ENCODE peak calls at places on chromosomes 1 and 21, in eight cellular contexts. O, U, W, A, V, K, Z and F are unnamed samples.

GRCh38 chr21:29164330-29164942 is 34.0 kb downstream of the MAP3K7CL start:
- DNase-seq in A (no peak), Z (peak), K (no peak), V (no peak), O (peak), W (peak), U (no peak), F (peak)

GRCh38 chr1:37478890-37479254 is 4.5 kb downstream of the ZC3H12A start:
- DNase-seq in V (peak), A (no peak), K (peak), Z (peak), O (no peak), U (no peak), W (peak), F (no peak)

GRCh38 chr1:228454238-228454637 is 32.9 kb upstream of the RNF187 start:
- DNase-seq in W (no peak), K (no peak), V (no peak), U (no peak), O (no peak), Z (no peak), A (no peak), F (no peak)

GRCh38 chr1:88058205-88058604 is 625.9 kb upstream of the PKN2 start:
- DNase-seq in W (no peak), K (no peak), A (no peak), O (no peak), V (no peak), Z (no peak), U (no peak), F (no peak)

GRCh38 chr1:111754964-111755320 is 759 bp upstream of the DDX20 start:
- DNase-seq in V (no peak), Z (peak), A (no peak), W (no peak), U (no peak), O (peak), K (peak), F (no peak)

GRCh38 chr1:37477198-37477931 is 3.0 kb downstream of the ZC3H12A start:
- DNase-seq in Z (peak), O (no peak), K (peak), A (peak), V (peak), W (peak), U (no peak), F (no peak)

GRCh38 chr1:169588785-169589485 is 2.7 kb upstream of the F5 start:
- DNase-seq in K (peak), O (no peak), W (peak), U (no peak), V (no peak), A (no peak), Z (no peak), F (no peak)

GRCh38 chr21:38476385-38476784 is 21.9 kb downstream of the ERG start:
- DNase-seq in V (no peak), K (no peak), O (no peak), Z (no peak), U (no peak), W (no peak), A (no peak), F (no peak)

GRCh38 chr1:184802739-184803492 is 48.3 kb upstream of the EDEM3 start:
- DNase-seq in W (no peak), O (no peak), A (no peak), K (no peak), V (no peak), Z (peak), U (no peak), F (no peak)

GRCh38 chr1:238892612-238893011 is 493.8 kb upstream of the CHRM3 start:
- DNase-seq in Z (no peak), A (no peak), W (no peak), K (no peak), U (no peak), O (no peak), V (peak), F (peak)

GRCh38 chr1:32676945-32677344 is 25.6 kb downstream of the SYNC start:
- DNase-seq in A (no peak), U (no peak), Z (no peak), W (no peak), K (no peak), V (no peak), O (no peak), F (no peak)

GRCh38 chr1:223201967-223202366 is 58.9 kb upstream of the TLR5 start:
- DNase-seq in O (no peak), Z (no peak), U (no peak), V (no peak), A (no peak), K (no peak), W (no peak), F (no peak)

GRCh38 chr21:45384656-45385548 is 20.1 kb upstream of the COL18A1 start:
- DNase-seq in U (no peak), V (no peak), A (no peak), O (no peak), W (no peak), K (no peak), Z (no peak), F (no peak)

GRCh38 chr1:234538930-234539649 is 60.1 kb upstream of the TARBP1 start:
- DNase-seq in K (no peak), A (no peak), Z (peak), U (no peak), W (no peak), O (no peak), V (no peak), F (no peak)

GRCh38 chr1:6703016-6703415 is 1.4 kb upstream of the DNAJC11 start:
- DNase-seq in V (no peak), W (no peak), K (no peak), A (no peak), O (no peak), Z (no peak), U (no peak), F (no peak)

GRCh38 chr1:117607471-117607870 is 1.6 kb downstream of the TENT5C start:
- DNase-seq in A (peak), K (peak), U (no peak), O (no peak), W (no peak), Z (peak), V (no peak), F (no peak)

GRCh38 chr21:31530918-31531705 is 128.4 kb upstream of the SOD1 start:
- DNase-seq in O (no peak), Z (no peak), V (no peak), W (no peak), A (no peak), K (no peak), U (no peak), F (no peak)

GRCh38 chr1:98677288-98677687 is 15.8 kb downstream of the SNX7 start:
- DNase-seq in V (peak), O (peak), U (no peak), W (no peak), K (no peak), Z (no peak), A (no peak), F (peak)

GRCh38 chr1:109635862-109636200 is 16.2 kb downstream of the AMPD2 start:
- DNase-seq in K (no peak), V (no peak), A (no peak), O (no peak), U (no peak), W (no peak), Z (no peak), F (no peak)

GRCh38 chr1:99005537-99005942 is 879 bp upstream of the PLPPR5 start:
- DNase-seq in V (no peak), A (no peak), O (no peak), W (no peak), K (no peak), Z (no peak), U (no peak), F (no peak)

GRCh38 chr1:86714159-86714558 is 9.8 kb downstream of the SH3GLB1 start:
- DNase-seq in O (peak), Z (no peak), A (no peak), K (no peak), W (peak), U (no peak), V (no peak), F (no peak)

GRCh38 chr1:228226956-228227791 is 19.3 kb downstream of the OBSCN start:
- DNase-seq in V (no peak), K (no peak), W (peak), O (no peak), U (no peak), A (no peak), Z (no peak), F (no peak)

GRCh38 chr1:8538502-8538901 is 220.6 kb downstream of the SLC45A1 start:
- DNase-seq in A (no peak), Z (no peak), O (no peak), W (no peak), U (no peak), K (no peak), V (no peak), F (no peak)

GRCh38 chr1:110916669-110917306 is 43.8 kb downstream of the CD53 start:
- DNase-seq in Z (peak), A (no peak), O (peak), U (no peak), V (peak), K (peak), W (peak), F (no peak)

GRCh38 chr1:40701684-40702083 is 10.2 kb downstream of the NFYC start:
- DNase-seq in W (no peak), U (no peak), K (no peak), V (no peak), A (no peak), O (no peak), Z (no peak), F (no peak)

GRCh38 chr1:63929106-63929478 is 155.3 kb downstream of the ROR1 start:
- DNase-seq in V (no peak), O (no peak), W (no peak), K (no peak), U (no peak), A (no peak), Z (no peak), F (peak)

GRCh38 chr1:172135076-172135672 is 285.3 kb upstream of the C1orf105 start:
- DNase-seq in V (no peak), W (peak), K (peak), U (no peak), A (no peak), Z (peak), O (no peak), F (no peak)

GRCh38 chr1:106768077-106768476 is 288.4 kb upstream of the PRMT6 start:
- DNase-seq in V (no peak), U (no peak), Z (no peak), A (no peak), O (no peak), K (no peak), W (no peak), F (peak)

GRCh38 chr21:42448683-42449082 is 45.0 kb downstream of the UBASH3A start:
- DNase-seq in Z (no peak), A (no peak), K (no peak), W (no peak), O (no peak), U (no peak), V (no peak), F (no peak)

GRCh38 chr1:212975607-212975918 is 25.2 kb downstream of the VASH2 start:
- DNase-seq in A (no peak), K (no peak), U (peak), W (no peak), V (no peak), Z (no peak), O (no peak), F (peak)

GRCh38 chr21:31526040-31526439 is 133.5 kb upstream of the SOD1 start:
- DNase-seq in V (no peak), Z (no peak), A (no peak), O (no peak), W (no peak), K (no peak), U (no peak), F (no peak)

GRCh38 chr21:40618216-40618615 is 228.7 kb downstream of the DSCAM start:
- DNase-seq in V (no peak), W (no peak), U (no peak), K (no peak), Z (no peak), A (no peak), O (no peak), F (no peak)

GRCh38 chr1:210715072-210715471 is 386.4 kb downstream of the HHAT start:
- DNase-seq in Z (no peak), W (no peak), K (no peak), U (no peak), O (no peak), A (no peak), V (no peak), F (peak)

GRCh38 chr1:5501206-5501980 is 490.8 kb downstream of the NPHP4 start:
- DNase-seq in K (no peak), V (no peak), A (no peak), U (no peak), W (no peak), Z (no peak), O (no peak), F (no peak)

GRCh38 chr1:53765656-53766055 is 26.7 kb upstream of the GLIS1 start:
- DNase-seq in U (no peak), K (no peak), A (no peak), W (no peak), V (no peak), Z (peak), O (no peak), F (no peak)

GRCh38 chr1:170162385-170163226 is 16.8 kb downstream of the NTMT2 start:
- DNase-seq in O (peak), U (peak), V (no peak), Z (no peak), W (peak), A (no peak), K (no peak), F (peak)

GRCh38 chr1:179923044-179923443 is 31.6 kb upstream of the CEP350 start:
- DNase-seq in V (no peak), O (no peak), A (no peak), U (no peak), Z (no peak), W (no peak), K (no peak), F (no peak)

GRCh38 chr1:36846366-36846765 is 187.9 kb downstream of the GRIK3 start:
- DNase-seq in O (no peak), V (no peak), K (no peak), U (no peak), Z (no peak), W (no peak), A (no peak), F (no peak)